ENCODE peak calls at places on chromosome 6, in ten cellular contexts. I, C, R, T, F, Y, O, E, D and G are unnamed samples.

GRCh38 chr6:167645383-167645782 is 181.3 kb upstream of the AFDN start:
- DNase-seq in I (no peak), C (no peak), R (no peak), T (no peak), F (no peak), Y (no peak), O (no peak), E (no peak), D (no peak), G (no peak)

GRCh38 chr6:4020822-4021132 is 58.2 kb downstream of the FAM217A start:
- DNase-seq in I (no peak), C (no peak), R (no peak), T (no peak), F (no peak), Y (no peak), O (no peak), E (no peak), D (no peak), G (no peak)

GRCh38 chr6:112036088-112036637 is 17.7 kb upstream of the CCN6 start:
- DNase-seq in I (no peak), C (no peak), R (no peak), T (no peak), F (no peak), Y (no peak), O (no peak), E (no peak), D (no peak), G (no peak)

GRCh38 chr6:89468998-89469397 is 36.0 kb downstream of the ANKRD6 start:
- DNase-seq in I (no peak), C (no peak), R (no peak), T (no peak), F (no peak), Y (no peak), O (no peak), E (no peak), D (no peak), G (no peak)

GRCh38 chr6:154611847-154612246 is 101.4 kb upstream of the CNKSR3 start:
- DNase-seq in I (no peak), C (no peak), R (no peak), T (no peak), F (no peak), Y (no peak), O (no peak), E (no peak), D (no peak), G (no peak)

GRCh38 chr6:113595921-113596376 is 261.2 kb upstream of the MARCKS start:
- DNase-seq in I (no peak), C (no peak), R (no peak), T (peak), F (no peak), Y (peak), O (peak), E (no peak), D (peak), G (no peak)

GRCh38 chr6:34324738-34325444 is 67.6 kb downstream of the NUDT3 start:
- DNase-seq in I (no peak), C (no peak), R (no peak), T (no peak), F (no peak), Y (no peak), O (peak), E (no peak), D (peak), G (no peak)

GRCh38 chr6:31639449-31639861 is 13.0 kb downstream of the BAG6 start:
- DNase-seq in I (no peak), C (no peak), R (no peak), T (no peak), F (no peak), Y (peak), O (no peak), E (no peak), D (peak), G (no peak)

GRCh38 chr6:151806757-151807512 is 547 bp upstream of the ESR1 start:
- DNase-seq in I (no peak), C (no peak), R (no peak), T (no peak), F (no peak), Y (no peak), O (no peak), E (no peak), D (peak), G (no peak)

GRCh38 chr6:110360671-110361070 is 2.5 kb upstream of the METTL24 start:
- DNase-seq in I (no peak), C (peak), R (no peak), T (no peak), F (no peak), Y (no peak), O (no peak), E (no peak), D (no peak), G (no peak)

GRCh38 chr6:105301072-105301503 is 101.8 kb downstream of the PREP start:
- DNase-seq in I (no peak), C (no peak), R (no peak), T (no peak), F (no peak), Y (no peak), O (peak), E (no peak), D (peak), G (no peak)

GRCh38 chr6:143616741-143617140 is 61.0 kb upstream of the PHACTR2 start:
- DNase-seq in I (no peak), C (no peak), R (no peak), T (no peak), F (no peak), Y (no peak), O (no peak), E (no peak), D (no peak), G (no peak)

GRCh38 chr6:104580452-104580851 is 279.3 kb downstream of the HACE1 start:
- DNase-seq in I (no peak), C (no peak), R (no peak), T (no peak), F (no peak), Y (no peak), O (no peak), E (no peak), D (peak), G (no peak)

GRCh38 chr6:5061152-5061551 is 24.0 kb upstream of the PPP1R3G start:
- DNase-seq in I (no peak), C (no peak), R (no peak), T (no peak), F (no peak), Y (no peak), O (no peak), E (no peak), D (no peak), G (no peak)

GRCh38 chr6:24766685-24767462 is 7.9 kb upstream of the GMNN start:
- DNase-seq in I (no peak), C (no peak), R (peak), T (no peak), F (no peak), Y (peak), O (peak), E (no peak), D (peak), G (no peak)